ENCODE peak calls at places on chromosomes 3 and 15, in seven cellular contexts. R is neural progenitor cell; E is amniotic stem cell; V is stimulated activated naive B cell treated with anti-CD40 and anti-IgM and Interleukin-4, amounts not matched to agents 10 μg/mL and 1 μg/mL and 100 μg/mL, for 72 hours; U is MCF 10A; N is progenitor cell of endocrine pancreas; W is activated CD4-positive, alpha-beta T cell treated with anti-CD3 and anti-CD28 coated beads for 24 hours. H is an unnamed sample.

GRCh38 chr3:77795013-77795412 is 755.1 kb downstream of the ROBO2 start:
- DNase-seq in R (peak; percentile 33), E (no peak), V (no peak), U (no peak), N (peak; percentile 9), W (no peak), H (no peak)

GRCh38 chr3:169990431-169990830 is 23.8 kb downstream of the SEC62 start:
- DNase-seq in R (no peak), E (no peak), V (no peak), U (no peak), N (no peak), W (no peak), H (no peak)

GRCh38 chr3:99881121-99881524 is 63.5 kb downstream of the CMSS1 start:
- DNase-seq in R (no peak), E (no peak), V (no peak), U (no peak), N (no peak), W (no peak), H (no peak)

GRCh38 chr3:150357923-150358322 is 50.2 kb upstream of the TSC22D2 start:
- DNase-seq in R (no peak), E (no peak), V (no peak), U (no peak), N (no peak), W (no peak), H (no peak)

GRCh38 chr3:38353151-38353550 is 6.6 kb downstream of the XYLB start:
- DNase-seq in R (no peak), E (no peak), V (no peak), U (peak; percentile 62), N (no peak), W (no peak), H (no peak)

GRCh38 chr3:116667791-116668190 is 41.8 kb upstream of the TUSC7 start:
- DNase-seq in R (no peak), E (no peak), V (no peak), U (no peak), N (no peak), W (no peak), H (no peak)

GRCh38 chr3:142282503-142282902 is 57.1 kb upstream of the GK5 start:
- DNase-seq in R (no peak), E (no peak), V (no peak), U (no peak), N (no peak), W (no peak), H (no peak)

GRCh38 chr3:30611613-30612421 is 5.4 kb downstream of the TGFBR2 start:
- DNase-seq in R (no peak), E (no peak), V (no peak), U (peak; percentile 84), N (no peak), W (no peak), H (no peak)

GRCh38 chr15:87591521-87591920 is 665.0 kb downstream of the NTRK3 start:
- DNase-seq in R (no peak), E (no peak), V (no peak), U (no peak), N (no peak), W (no peak), H (no peak)

GRCh38 chr3:154642066-154642619 is 212.2 kb upstream of the GPR149 start:
- DNase-seq in R (no peak), E (no peak), V (no peak), U (no peak), N (no peak), W (no peak), H (no peak)

GRCh38 chr3:66603161-66603611 is 102.4 kb upstream of the LRIG1 start:
- DNase-seq in R (no peak), E (no peak), V (no peak), U (no peak), N (no peak), W (no peak), H (no peak)

GRCh38 chr15:78922527-78922926 is 22.3 kb downstream of the CTSH start:
- DNase-seq in R (no peak), E (no peak), V (no peak), U (no peak), N (no peak), W (no peak), H (no peak)

GRCh38 chr15:63968700-63969099 is 77.6 kb downstream of the DAPK2 start:
- DNase-seq in R (peak; percentile 64), E (no peak), V (no peak), U (no peak), N (no peak), W (no peak), H (no peak)

GRCh38 chr3:46959169-46959515 is 17.4 kb downstream of the CCDC12 start:
- DNase-seq in R (no peak), E (no peak), V (no peak), U (no peak), N (no peak), W (no peak), H (no peak)

GRCh38 chr3:157063926-157064325 is 96.0 kb downstream of the CCNL1 start:
- DNase-seq in R (no peak), E (no peak), V (no peak), U (no peak), N (no peak), W (no peak), H (peak; percentile 69)

GRCh38 chr3:155598671-155599070 is 146.2 kb downstream of the PLCH1 start:
- DNase-seq in R (no peak), E (no peak), V (no peak), U (no peak), N (no peak), W (no peak), H (no peak)

GRCh38 chr3:45607790-45608189 is 13.2 kb downstream of the LIMD1 start:
- DNase-seq in R (no peak), E (no peak), V (no peak), U (no peak), N (no peak), W (no peak), H (no peak)